ENCODE peak calls at places on chromosomes 1 and 21, in four cellular contexts. S is H9, C is H1, I is IMR-90. Z is an unnamed sample.
A peak's percentile ranks its signal among the peaks of the same experiment; 100 is the strongest.

GRCh38 chr1:48205547-48205946 is 17.0 kb upstream of the SLC5A9 start:
- DNase-seq in S (no peak), C (no peak), I (no peak), Z (no peak)

GRCh38 chr1:184039126-184039525 is 1.6 kb upstream of the COLGALT2 start:
- DNase-seq in S (no peak), C (no peak), I (no peak), Z (no peak)

GRCh38 chr21:17472167-17472566 is 40.7 kb upstream of the CXADR start:
- DNase-seq in S (no peak), C (no peak), I (no peak), Z (no peak)

GRCh38 chr1:116347678-116348077 is 25.4 kb upstream of the ATP1A1 start:
- DNase-seq in S (no peak), C (no peak), I (no peak), Z (no peak)

GRCh38 chr1:115139381-115139780 is 50.1 kb upstream of the TSPAN2 start:
- DNase-seq in S (no peak), C (no peak), I (no peak), Z (no peak)

GRCh38 chr1:3890389-3891328 is 9.4 kb downstream of the C1orf174 start:
- DNase-seq in S (no peak), C (no peak), I (no peak), Z (no peak)

GRCh38 chr1:63523738-63524137 is 413 bp downstream of the EFCAB7 start:
- DNase-seq in S (no peak), C (no peak), I (no peak), Z (no peak)

GRCh38 chr1:68322837-68323687 is 90.7 kb upstream of the WLS start:
- DNase-seq in S (no peak), C (no peak), I (peak; percentile 47), Z (no peak)

GRCh38 chr1:21865943-21866628 is 54.0 kb downstream of the LDLRAD2 start:
- DNase-seq in S (peak; percentile 74), C (peak; percentile 27), I (no peak), Z (peak; percentile 76)

GRCh38 chr1:213783898-213784297 is 203.9 kb upstream of the PROX1 start:
- DNase-seq in S (no peak), C (no peak), I (no peak), Z (no peak)

GRCh38 chr1:39488012-39488545 is 3.4 kb upstream of the BMP8A start:
- DNase-seq in S (no peak), C (no peak), I (no peak), Z (no peak)

GRCh38 chr1:171563675-171564074 is 58.4 kb upstream of the MYOCOS start:
- DNase-seq in S (no peak), C (no peak), I (peak; percentile 76), Z (no peak)

GRCh38 chr1:1779691-1780597 is 1.7 kb upstream of the NADK start:
- DNase-seq in S (peak; percentile 79), C (peak; percentile 41), I (peak; percentile 34), Z (peak; percentile 19)

GRCh38 chr1:2894381-2895041 is 93.0 kb upstream of the TTC34 start:
- DNase-seq in S (no peak), C (no peak), I (no peak), Z (no peak)

GRCh38 chr1:177310326-177310725 is 139.6 kb downstream of the BRINP2 start:
- DNase-seq in S (no peak), C (no peak), I (no peak), Z (no peak)

GRCh38 chr1:161177112-161177935 is at the start of gene B4GALT3:
- DNase-seq in S (peak; percentile 94), C (no peak), I (peak; percentile 65), Z (peak; percentile 96)

GRCh38 chr1:213231795-213232231 is 180.8 kb downstream of the RPS6KC1 start:
- DNase-seq in S (peak; percentile 69), C (peak; percentile 68), I (peak; percentile 48), Z (peak; percentile 39)

GRCh38 chr1:178599745-178600144 is 86.8 kb downstream of the TEX35 start:
- DNase-seq in S (no peak), C (no peak), I (no peak), Z (no peak)

GRCh38 chr1:206935491-206936067 is 10.7 kb downstream of the PIGR start:
- DNase-seq in S (peak; percentile 90), C (peak; percentile 58), I (peak; percentile 7), Z (peak; percentile 87)
- H3K4ac ChIP-seq in S (no peak overlapping the region), C (no peak overlapping the region), I (no peak overlapping the region), Z (no peak overlapping the region)

GRCh38 chr21:29413683-29414082 is 115.0 kb downstream of the BACH1 start:
- DNase-seq in S (no peak), C (no peak), I (no peak), Z (no peak)
- H3K56ac ChIP-seq in S (no peak overlapping the region), C (no peak overlapping the region), I (no peak overlapping the region), Z (no peak overlapping the region)

GRCh38 chr21:38796426-38796825 is 9.3 kb upstream of the ETS2 start:
- DNase-seq in S (no peak), C (no peak), I (peak; percentile 56), Z (no peak)
- H4K8ac ChIP-seq in S (no peak overlapping the region), C (no peak overlapping the region), I (peak overlapping the region; percentile 69), Z (no peak overlapping the region)

GRCh38 chr1:8651236-8651890 is 166.1 kb downstream of the RERE start:
- DNase-seq in S (no peak), C (no peak), I (no peak), Z (no peak)
- H3K4ac ChIP-seq in S (no peak overlapping the region), C (no peak overlapping the region), I (no peak overlapping the region), Z (no peak overlapping the region)

GRCh38 chr21:33938381-33938780 is 22.8 kb upstream of the ATP5PO start:
- DNase-seq in S (no peak), C (no peak), I (no peak), Z (no peak)
- H3K56ac ChIP-seq in S (no peak overlapping the region), C (no peak overlapping the region), I (no peak overlapping the region), Z (no peak overlapping the region)

DNA sequence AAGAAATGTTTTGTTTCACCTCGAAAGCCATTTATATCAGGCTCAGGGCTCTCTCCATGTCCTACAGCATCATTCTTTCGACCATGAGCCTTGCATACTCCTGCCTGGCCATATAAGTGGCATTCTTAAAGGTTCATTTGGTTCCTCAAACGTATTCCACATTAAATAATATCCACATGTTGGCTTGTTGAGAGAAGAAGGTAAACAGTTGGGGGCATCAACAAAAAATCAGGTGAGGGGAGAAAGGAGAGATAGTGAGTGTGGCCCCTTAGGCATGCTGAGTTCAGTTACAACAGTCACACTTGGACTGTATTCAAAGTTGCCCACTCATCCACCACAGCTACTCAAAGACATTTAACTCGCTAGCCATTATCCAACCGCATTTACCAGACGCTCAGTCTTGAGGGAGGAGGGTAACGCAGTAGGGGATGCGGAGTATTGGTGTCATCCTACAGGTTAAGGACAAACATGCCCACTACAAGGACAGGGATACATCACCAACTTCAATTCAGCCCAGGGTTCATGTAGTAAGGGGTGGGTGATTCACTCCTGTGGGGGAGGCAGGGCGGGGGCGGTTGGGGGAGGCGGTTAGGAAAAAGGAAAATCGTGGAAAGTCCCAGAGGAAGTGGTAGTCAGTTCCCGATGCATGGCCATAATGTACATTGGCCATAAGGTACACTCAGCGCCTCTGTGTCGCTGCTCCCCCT is 1.4 kb downstream of the ZNF697 start:
- DNase-seq in S (no peak), C (no peak), I (peak; percentile 87), Z (peak; percentile 66)
- H4K8ac ChIP-seq in S (no peak overlapping the region), C (no peak overlapping the region), I (peak overlapping the region; percentile 82), Z (no peak overlapping the region)

GRCh38 chr1:23573574-23574182 is 14.4 kb upstream of the ID3 start:
- DNase-seq in S (no peak), C (no peak), I (no peak), Z (no peak)

GRCh38 chr1:23576338-23577055 is 17.2 kb upstream of the ID3 start:
- DNase-seq in S (no peak), C (no peak), I (no peak), Z (no peak)

GRCh38 chr1:23577056-23577985 is 18.0 kb upstream of the ID3 start:
- DNase-seq in S (no peak), C (no peak), I (peak; percentile 95), Z (no peak)

GRCh38 chr1:23574265-23574754 is 15.0 kb upstream of the ID3 start:
- DNase-seq in S (no peak), C (no peak), I (no peak), Z (no peak)

GRCh38 chr1:23575226-23575810 is 16.0 kb upstream of the ID3 start:
- DNase-seq in S (no peak), C (no peak), I (no peak), Z (no peak)
- H3K4ac ChIP-seq in S (no peak overlapping the region), C (no peak overlapping the region), I (peak overlapping the region; percentile 99), Z (no peak overlapping the region)

GRCh38 chr1:10278880-10279279 is 68.5 kb downstream of the KIF1B start:
- DNase-seq in S (no peak), C (no peak), I (no peak), Z (no peak)

GRCh38 chr1:10283318-10283984 is 73.1 kb downstream of the KIF1B start:
- DNase-seq in S (no peak), C (no peak), I (no peak), Z (peak; percentile 27)

GRCh38 chr1:10286244-10286643 is 75.9 kb downstream of the KIF1B start:
- DNase-seq in S (no peak), C (no peak), I (peak; percentile 39), Z (no peak)

DNA sequence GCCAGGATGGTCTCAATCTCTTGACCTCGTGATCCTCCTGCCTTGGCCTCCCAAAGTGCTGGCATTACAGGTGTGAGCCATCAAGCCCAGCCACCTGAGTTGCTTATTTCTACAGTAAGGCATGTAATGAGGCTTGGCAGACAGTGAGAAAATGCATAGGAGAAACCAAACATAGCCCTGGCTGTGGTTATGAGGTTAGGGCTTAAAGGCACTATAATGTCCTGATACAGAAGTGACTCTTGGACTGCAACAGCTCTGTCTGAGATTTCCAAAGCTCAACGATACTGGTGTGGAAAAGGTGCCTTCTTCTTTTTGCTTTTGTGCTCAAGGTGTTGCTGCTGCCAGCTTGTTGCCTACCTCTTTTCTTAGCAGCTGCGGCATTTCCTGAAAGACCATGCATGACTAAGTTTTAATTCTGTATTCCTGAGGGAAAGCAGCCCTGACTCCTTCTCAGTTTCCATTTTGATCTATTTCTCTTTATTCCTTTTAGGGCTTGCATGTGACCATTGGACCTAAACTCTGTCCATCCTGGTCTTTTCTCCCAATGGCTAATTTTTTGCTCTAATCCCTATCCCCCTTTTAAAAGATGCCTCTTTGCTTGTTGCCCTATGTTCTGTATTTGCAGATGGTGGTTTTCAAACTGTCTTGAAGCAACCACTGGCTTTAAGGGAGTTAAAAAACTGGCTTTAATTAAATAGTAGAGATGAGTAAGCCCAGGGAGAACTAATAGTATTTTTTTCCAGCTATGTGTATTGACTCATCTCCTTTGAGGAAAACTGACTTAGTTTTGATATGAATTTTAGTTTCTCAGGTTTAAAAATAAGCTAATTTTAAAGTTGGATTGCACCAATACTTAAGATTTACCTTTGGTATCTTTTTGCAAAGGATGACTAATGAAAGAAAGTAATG is 70.3 kb downstream of the KIF1B start:
- DNase-seq in S (no peak), C (no peak), I (peak; percentile 68), Z (no peak)
- H3K56ac ChIP-seq in S (no peak overlapping the region), C (no peak overlapping the region), I (no peak overlapping the region), Z (no peak overlapping the region)

GRCh38 chr1:233328661-233329498 is 1.4 kb downstream of the MAP3K21 start:
- DNase-seq in S (peak; percentile 48), C (no peak), I (no peak), Z (peak; percentile 35)

GRCh38 chr1:233323724-233324123 is 3.8 kb upstream of the MAP3K21 start:
- DNase-seq in S (no peak), C (no peak), I (no peak), Z (no peak)

GRCh38 chr1:233326319-233326994 is 1.1 kb upstream of the MAP3K21 start:
- DNase-seq in S (no peak), C (no peak), I (no peak), Z (no peak)

GRCh38 chr1:233327938-233328660 is 575 bp downstream of the MAP3K21 start:
- DNase-seq in S (peak; percentile 50), C (no peak), I (no peak), Z (peak; percentile 60)

GRCh38 chr1:233326995-233327937 is at the start of gene MAP3K21:
- DNase-seq in S (peak; percentile 99), C (peak; percentile 91), I (no peak), Z (peak; percentile 97)
- H4K8ac ChIP-seq in S (no peak within 1 kb of the TSS), C (peak within 1 kb of the TSS; percentile 93), I (no peak within 1 kb of the TSS), Z (no peak within 1 kb of the TSS)

Z was measured in mesendoderm.